ENCODE peak calls at places on chromosomes 13 and 19, in six cellular contexts. H, B, M, C, J and Q are unnamed samples.

GRCh38 chr19:19502808-19503602 is 12.3 kb downstream of the TSSK6 start:
- DNase-seq in J (no peak), M (no peak), C (no peak), B (no peak), H (no peak), Q (no peak)

GRCh38 chr13:50365300-50365682 is 350.0 kb downstream of the KCNRG start:
- DNase-seq in M (no peak), H (no peak), J (no peak), B (no peak), C (no peak), Q (no peak)

GRCh38 chr13:51148952-51149573 is 38.0 kb upstream of the C13orf42 start:
- DNase-seq in M (no peak), J (peak; percentile 59), H (no peak), B (no peak), C (peak; percentile 40), Q (peak; percentile 60)

GRCh38 chr13:91817250-91817649 is 418.8 kb downstream of the GPC5 start:
- DNase-seq in B (no peak), H (no peak), M (no peak), C (peak; percentile 84), J (peak; percentile 28), Q (peak; percentile 4)

GRCh38 chr13:33236021-33236420 is 49.5 kb downstream of the STARD13 start:
- DNase-seq in H (no peak), J (no peak), C (no peak), M (no peak), B (no peak), Q (peak; percentile 82)

GRCh38 chr19:35327642-35328041 is 1.3 kb upstream of the CD22 start:
- DNase-seq in B (no peak), C (no peak), J (no peak), H (no peak), M (no peak), Q (no peak)

GRCh38 chr13:75963318-75963717 is 327.2 kb downstream of the LMO7 start:
- DNase-seq in B (no peak), M (no peak), J (no peak), C (no peak), H (no peak), Q (peak; percentile 5)

GRCh38 chr13:21812192-21812626 is 141.3 kb downstream of the FGF9 start:
- DNase-seq in B (no peak), M (no peak), H (no peak), J (no peak), C (no peak), Q (no peak)

GRCh38 chr13:36430247-36431203 is 1.8 kb upstream of the CCNA1 start:
- DNase-seq in M (peak; percentile 18), B (peak; percentile 81), H (no peak), J (no peak), C (no peak), Q (no peak)

GRCh38 chr19:1131718-1132552 is 28.1 kb downstream of the GPX4 start:
- DNase-seq in M (peak; percentile 83), B (peak; percentile 97), H (peak; percentile 92), J (no peak), C (no peak), Q (peak; percentile 87)

GRCh38 chr19:36668646-36669045 is 2.0 kb upstream of the ZNF461 start:
- DNase-seq in J (no peak), C (no peak), M (no peak), H (no peak), B (no peak), Q (no peak)

GRCh38 chr19:42356686-42357085 is 31.3 kb downstream of the MEGF8 start:
- DNase-seq in C (no peak), M (no peak), J (no peak), B (no peak), H (no peak), Q (no peak)

GRCh38 chr13:105918842-105919741 is 616.4 kb downstream of the EFNB2 start:
- DNase-seq in J (no peak), B (no peak), C (no peak), H (no peak), M (no peak), Q (peak; percentile 83)

GRCh38 chr13:50124536-50125305 is 109.5 kb downstream of the KCNRG start:
- DNase-seq in C (peak; percentile 85), H (peak; percentile 97), J (peak; percentile 41), M (peak; percentile 54), B (no peak), Q (peak; percentile 38)

GRCh38 chr19:51546107-51546649 is 14.7 kb upstream of the SIGLEC6 start:
- DNase-seq in B (no peak), H (no peak), C (no peak), M (no peak), J (no peak), Q (no peak)

GRCh38 chr13:97366172-97366688 is 67.7 kb upstream of the RAP2A start:
- DNase-seq in C (peak; percentile 5), M (no peak), J (no peak), B (no peak), H (no peak), Q (peak; percentile 22)

GRCh38 chr13:42610623-42611022 is 36.7 kb downstream of the TNFSF11 start:
- DNase-seq in M (no peak), H (no peak), J (no peak), C (no peak), B (no peak), Q (no peak)

GRCh38 chr13:109151255-109151654 is 521.8 kb downstream of the MYO16 start:
- DNase-seq in M (no peak), J (no peak), C (no peak), B (no peak), H (no peak), Q (no peak)

GRCh38 chr13:107882708-107883560 is 332.4 kb downstream of the LIG4 start:
- DNase-seq in H (no peak), C (no peak), B (no peak), M (no peak), J (no peak), Q (no peak)

GRCh38 chr13:98439136-98439828 is 137.6 kb downstream of the STK24 start:
- DNase-seq in C (no peak), J (no peak), H (no peak), M (no peak), B (peak; percentile 65), Q (no peak)

GRCh38 chr19:12774588-12775555 is at the start of gene HOOK2:
- DNase-seq in C (no peak), J (no peak), B (peak; percentile 83), H (no peak), M (no peak), Q (no peak)

GRCh38 chr19:34253711-34254551 is 423 bp upstream of the GARRE1 start:
- DNase-seq in J (no peak), C (peak; percentile 33), H (peak; percentile 82), M (peak; percentile 88), B (peak; percentile 96), Q (peak; percentile 35)

GRCh38 chr19:48117515-48118330 is 7.1 kb upstream of the PLA2G4C start:
- DNase-seq in B (no peak), H (no peak), J (no peak), M (no peak), C (no peak), Q (no peak)

GRCh38 chr19:6667114-6667627 is 2.8 kb downstream of the TNFSF14 start:
- DNase-seq in H (no peak), C (no peak), B (no peak), J (no peak), M (no peak), Q (no peak)

GRCh38 chr19:42048992-42049391 is 21.0 kb downstream of the GRIK5 start:
- DNase-seq in M (no peak), J (no peak), C (no peak), B (no peak), H (no peak), Q (no peak)

GRCh38 chr19:46716013-46716671 is 772 bp downstream of the PRKD2 start:
- DNase-seq in H (peak; percentile 47), B (peak; percentile 80), C (no peak), M (no peak), J (no peak), Q (no peak)

GRCh38 chr13:94711561-94712286 is 621 bp downstream of the SOX21 start:
- DNase-seq in C (no peak), J (no peak), M (no peak), B (no peak), H (no peak), Q (peak; percentile 28)

GRCh38 chr13:44573790-44574465 is 2.2 kb downstream of the TSC22D1 start:
- DNase-seq in B (no peak), J (peak; percentile 50), C (no peak), M (no peak), H (no peak), Q (peak; percentile 46)